ENCODE peak calls at places on chromosomes 3 and 15, in four cellular contexts. Z is CD8-positive, alpha-beta T cell; O is GM20000; Y is GM13976. E is an unnamed sample.

GRCh38 chr3:45055411-45056143 is 29.5 kb downstream of the CLEC3B start:
- DNase-seq in Z (no peak), O (no peak), Y (no peak), E (no peak)

GRCh38 chr3:23797490-23797889 is 8.3 kb upstream of the UBE2E1 start:
- DNase-seq in Z (no peak), O (no peak), Y (peak; percentile 40), E (no peak)

GRCh38 chr15:66071160-66071559 is 182.4 kb downstream of the MEGF11 start:
- DNase-seq in Z (no peak), O (no peak), Y (no peak), E (no peak)

GRCh38 chr3:54870423-54870822 is 57.4 kb downstream of the LRTM1 start:
- DNase-seq in Z (no peak), O (peak; percentile 10), Y (no peak), E (peak; percentile 79)

GRCh38 chr3:12051586-12051985 is 47.4 kb downstream of the SYN2 start:
- DNase-seq in Z (no peak), O (no peak), Y (no peak), E (no peak)

GRCh38 chr3:184040010-184040409 is 8.5 kb downstream of the HTR3D start:
- DNase-seq in Z (no peak), O (no peak), Y (no peak), E (no peak)

GRCh38 chr15:100893261-100893963 is 13.8 kb downstream of the ALDH1A3 start:
- DNase-seq in Z (no peak), O (no peak), Y (no peak), E (no peak)

GRCh38 chr15:31486506-31486905 is 159.9 kb downstream of the KLF13 start:
- DNase-seq in Z (no peak), O (no peak), Y (no peak), E (no peak)

GRCh38 chr3:66948853-66949252 is 49.3 kb upstream of the KBTBD8 start:
- DNase-seq in Z (no peak), O (no peak), Y (no peak), E (no peak)

GRCh38 chr3:62601238-62601856 is 228.0 kb upstream of the FEZF2 start:
- DNase-seq in Z (no peak), O (no peak), Y (no peak), E (peak; percentile 29)

GRCh38 chr3:24237971-24238767 is 256.5 kb downstream of the THRB start:
- DNase-seq in Z (no peak), O (peak; percentile 48), Y (peak; percentile 38), E (peak; percentile 91)

GRCh38 chr3:21163961-21164360 is 587.0 kb downstream of the ZNF385D start:
- DNase-seq in Z (no peak), O (no peak), Y (no peak), E (no peak)

DNA sequence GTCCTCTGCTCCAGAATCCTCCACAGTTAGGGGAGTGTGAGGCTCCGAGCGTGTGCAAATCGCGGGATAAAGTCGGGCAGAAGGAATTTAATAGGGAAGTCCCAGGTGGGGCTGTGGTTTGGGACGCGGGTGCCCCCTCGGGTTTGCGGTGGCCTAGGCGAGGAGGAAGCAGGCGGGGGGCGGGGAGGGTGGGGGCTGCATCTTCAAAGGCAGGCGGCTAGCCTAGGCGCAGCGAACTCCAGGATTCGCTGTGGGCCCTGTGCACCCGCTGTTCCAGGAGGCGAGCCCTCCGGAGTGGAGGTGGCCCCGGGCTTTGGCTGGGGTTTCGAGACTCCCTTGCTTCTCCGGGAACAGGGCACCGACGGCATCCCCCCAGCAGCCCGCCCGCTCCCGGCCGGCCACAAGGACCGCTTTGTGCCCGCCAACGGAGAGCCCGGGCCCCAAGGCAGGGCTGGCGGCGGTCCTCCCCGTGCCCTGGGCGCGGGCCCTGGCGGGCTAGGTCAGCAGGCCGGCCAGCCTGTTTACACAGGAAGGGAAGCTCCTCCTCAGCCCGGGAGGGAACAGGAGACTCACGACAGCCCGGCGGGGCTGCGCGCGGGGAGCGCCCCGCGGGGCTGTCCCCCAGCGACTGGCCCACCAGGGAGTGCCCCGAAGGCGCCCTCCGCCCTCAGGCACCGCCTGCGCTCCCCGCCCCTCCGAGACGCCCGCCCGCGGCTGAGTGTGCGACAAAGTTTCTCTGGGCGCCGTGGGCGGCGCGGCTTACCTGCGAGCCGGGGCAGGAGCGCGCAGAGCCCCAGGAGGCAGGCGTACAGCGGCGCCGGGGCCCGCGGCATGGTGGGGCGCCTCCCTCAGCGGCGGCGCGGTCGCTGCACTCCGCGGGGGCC is 755 bp downstream of the ITGB5 start:
- DNase-seq in Z (peak; percentile 22), O (peak; percentile 78), Y (peak; percentile 67), E (no peak)
- TF ChIP-seq CTCF in Z (no peak), O (no peak), Y (no peak), E (no peak)

DNA sequence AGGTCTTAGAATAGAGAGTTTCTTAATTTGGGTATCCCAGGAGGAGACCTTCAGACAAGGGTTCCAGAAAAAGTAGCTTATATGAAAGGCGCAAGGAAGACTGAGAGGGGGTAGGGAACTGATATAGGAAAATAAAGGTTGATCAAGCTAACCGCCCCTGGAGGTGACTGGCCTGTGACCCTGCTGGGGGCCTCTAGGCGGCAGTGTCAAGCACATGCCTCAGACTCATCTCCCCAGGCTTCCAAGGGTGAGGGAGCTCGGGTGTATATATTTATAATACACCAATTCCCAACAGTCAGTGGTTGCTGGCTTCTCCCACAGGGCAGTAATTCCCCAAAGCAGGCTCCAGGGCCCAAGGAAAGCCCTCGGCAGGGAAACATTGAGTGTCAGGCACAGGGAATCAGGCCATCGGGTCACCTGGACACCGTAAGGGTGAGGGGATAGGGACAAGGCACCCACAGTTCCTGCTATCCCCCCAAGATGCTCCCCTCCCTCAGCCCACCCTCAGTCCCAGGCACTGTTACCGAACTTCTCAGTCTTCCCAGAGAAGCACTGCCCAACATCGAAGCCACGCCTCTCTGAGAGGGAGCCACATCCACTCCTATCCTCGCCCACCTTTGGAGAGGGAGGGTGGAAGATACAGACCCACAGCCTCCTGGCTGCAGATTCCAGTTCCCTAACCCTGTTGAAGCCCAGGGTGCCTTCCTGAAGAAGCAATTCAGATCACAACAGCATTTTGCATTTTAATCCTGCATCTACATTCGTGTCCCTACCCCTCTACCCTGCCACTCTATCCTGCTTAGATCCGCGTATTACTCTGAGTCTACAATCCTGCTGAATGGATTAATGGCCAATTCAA is 19.5 kb upstream of the CAV3 start:
- DNase-seq in Z (no peak), O (peak; percentile 42), Y (peak; percentile 62), E (no peak)
- TF ChIP-seq CTCF in Z (no peak), O (peak; percentile 18), Y (peak; percentile 16), E (no peak)

DNA sequence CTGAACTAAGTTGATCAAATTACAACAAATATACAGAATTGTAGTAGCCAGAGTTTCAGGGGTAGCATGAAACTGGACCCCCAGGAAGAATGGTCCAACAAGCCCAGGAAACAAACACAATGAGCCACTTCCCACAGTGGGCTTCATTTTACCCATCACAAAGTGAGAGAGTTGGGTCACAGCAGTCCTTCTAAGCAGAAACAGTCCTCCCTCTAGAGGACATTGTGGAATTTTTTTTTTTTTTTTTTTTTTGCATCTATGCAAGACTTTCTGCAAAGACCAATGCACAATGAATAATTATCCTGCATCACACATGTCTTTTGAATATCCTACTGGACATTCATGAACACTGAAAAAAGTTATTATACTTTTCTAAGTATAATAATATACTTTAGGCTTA is 73.8 kb upstream of the ATP13A5 start:
- DNase-seq in Z (no peak), O (no peak), Y (no peak), E (no peak)
- TF ChIP-seq CTCF in Z (no peak), O (no peak), Y (no peak), E (no peak)

GRCh38 chr15:78420766-78421165 is 17.2 kb upstream of the IREB2 start:
- DNase-seq in Z (no peak), O (no peak), Y (no peak), E (no peak)
- TF ChIP-seq CTCF in Z (no peak), O (no peak), Y (no peak), E (no peak)

E was measured in AG09319.